ENCODE peak calls at places on chromosomes 11 and 22, in six cellular contexts. H is posterior cingulate gyrus; P is Daoy; E is stimulated activated CD8-positive, alpha-beta memory T cell treated with anti-CD3 and anti-CD28 coated beads, Interleukin-4, amount 100 ng/mL, for 24 hours; A is HAP-1; L is AG04449. C is an unnamed sample.

GRCh38 chr11:128212324-128212723 is 375.0 kb downstream of the ETS1 start:
- DNase-seq in H (no peak), A (no peak), L (no peak), P (no peak), E (no peak), C (no peak)

GRCh38 chr11:62792193-62792575 is 378 bp upstream of the TMEM223 start:
- DNase-seq in E (no peak), P (no peak), A (no peak), H (no peak), L (no peak), C (no peak)

GRCh38 chr11:12287374-12288211 is 89.8 kb upstream of the PARVA start:
- DNase-seq in E (no peak), P (peak), H (no peak), A (peak), L (peak), C (peak)

GRCh38 chr11:105227363-105227762 is 87.8 kb upstream of the CARD18 start:
- DNase-seq in L (no peak), E (no peak), P (no peak), A (no peak), H (no peak), C (no peak)

GRCh38 chr22:30890689-30891442 is 77.7 kb downstream of the MORC2 start:
- DNase-seq in L (no peak), H (no peak), E (peak), P (peak), A (peak), C (peak)

GRCh38 chr11:118002010-118002540 is 15.9 kb downstream of the IL10RA start:
- DNase-seq in P (no peak), E (no peak), H (no peak), L (no peak), A (no peak), C (no peak)

GRCh38 chr11:86138958-86139357 is 70.1 kb upstream of the PICALM start:
- DNase-seq in E (no peak), L (no peak), P (no peak), H (no peak), A (no peak), C (no peak)

GRCh38 chr22:45320326-45320976 is 10.7 kb downstream of the FAM118A start:
- DNase-seq in E (no peak), P (no peak), L (no peak), A (no peak), H (no peak), C (no peak)

GRCh38 chr11:131966667-131967066 is 596.3 kb downstream of the NTM start:
- DNase-seq in H (no peak), L (no peak), P (no peak), A (no peak), E (no peak), C (no peak)

GRCh38 chr11:1163321-1163910 is 5.7 kb downstream of the MUC5AC start:
- DNase-seq in L (no peak), A (no peak), H (no peak), P (no peak), E (no peak), C (no peak)

C was measured in neuronal stem cell.